ENCODE peak calls at places on chromosomes 12 and 14, in four cellular contexts. One of them, this sample, is unnamed.

GRCh38 chr12:80195143-80195726 is 95.9 kb downstream of the OTOGL start:
- DNase-seq in COR-L47: peak; percentile 66
- DNase-seq in CD8-positive, alpha-beta T cell: no peak
- DNase-seq in NCI-H2029: no peak
- DNase-seq in this sample: no peak

GRCh38 chr12:111425655-111426054 is 19.9 kb downstream of the SH2B3 start:
- DNase-seq in COR-L47: no peak
- DNase-seq in CD8-positive, alpha-beta T cell: no peak
- DNase-seq in NCI-H2029: no peak
- DNase-seq in this sample: peak; percentile 17

GRCh38 chr12:18283776-18284175 is 22.5 kb downstream of the PIK3C2G start:
- DNase-seq in COR-L47: no peak
- DNase-seq in CD8-positive, alpha-beta T cell: no peak
- DNase-seq in NCI-H2029: no peak
- DNase-seq in this sample: no peak

GRCh38 chr14:74619672-74620131 is 7.7 kb upstream of the LTBP2 start:
- DNase-seq in COR-L47: no peak
- DNase-seq in CD8-positive, alpha-beta T cell: no peak
- DNase-seq in NCI-H2029: no peak
- DNase-seq in this sample: peak; percentile 44

GRCh38 chr14:57486767-57487379 is 6.8 kb downstream of the CCDC198 start:
- DNase-seq in COR-L47: peak; percentile 25
- DNase-seq in CD8-positive, alpha-beta T cell: no peak
- DNase-seq in NCI-H2029: peak; percentile 26
- DNase-seq in this sample: no peak

GRCh38 chr14:68753696-68754095 is 39.2 kb downstream of the ZFP36L1 start:
- DNase-seq in COR-L47: no peak
- DNase-seq in CD8-positive, alpha-beta T cell: no peak
- DNase-seq in NCI-H2029: no peak
- DNase-seq in this sample: no peak

GRCh38 chr14:64465208-64465821 is at the start of gene AKAP5:
- DNase-seq in COR-L47: peak; percentile 77
- DNase-seq in CD8-positive, alpha-beta T cell: peak; percentile 76
- DNase-seq in NCI-H2029: no peak
- DNase-seq in this sample: peak; percentile 80

GRCh38 chr14:63345826-63346225 is 27.1 kb upstream of the GPHB5 start:
- DNase-seq in COR-L47: no peak
- DNase-seq in CD8-positive, alpha-beta T cell: no peak
- DNase-seq in NCI-H2029: no peak
- DNase-seq in this sample: no peak

GRCh38 chr12:93622485-93622884 is 50.0 kb downstream of the SOCS2 start:
- DNase-seq in COR-L47: no peak
- DNase-seq in CD8-positive, alpha-beta T cell: no peak
- DNase-seq in NCI-H2029: peak; percentile 7
- DNase-seq in this sample: no peak

GRCh38 chr12:114925076-114925475 is 241.1 kb upstream of the TBX3 start:
- DNase-seq in COR-L47: no peak
- DNase-seq in CD8-positive, alpha-beta T cell: no peak
- DNase-seq in NCI-H2029: no peak
- DNase-seq in this sample: no peak

GRCh38 chr12:19912996-19913395 is 455.3 kb upstream of the PDE3A start:
- DNase-seq in COR-L47: no peak
- DNase-seq in CD8-positive, alpha-beta T cell: no peak
- DNase-seq in NCI-H2029: no peak
- DNase-seq in this sample: peak; percentile 35

GRCh38 chr14:94025720-94026119 is 420 bp upstream of the OTUB2 start:
- DNase-seq in COR-L47: no peak
- DNase-seq in CD8-positive, alpha-beta T cell: no peak
- DNase-seq in NCI-H2029: no peak
- DNase-seq in this sample: no peak

GRCh38 chr12:15045451-15045850 is 72.6 kb downstream of the PDE6H start:
- DNase-seq in COR-L47: no peak
- DNase-seq in CD8-positive, alpha-beta T cell: no peak
- DNase-seq in NCI-H2029: no peak
- DNase-seq in this sample: no peak

GRCh38 chr12:57577981-57578758 is 12.8 kb upstream of the PIP4K2C start:
- DNase-seq in COR-L47: no peak
- DNase-seq in CD8-positive, alpha-beta T cell: no peak
- DNase-seq in NCI-H2029: no peak
- DNase-seq in this sample: no peak

GRCh38 chr12:105982022-105982421 is 156.7 kb downstream of the NUAK1 start:
- DNase-seq in COR-L47: no peak
- DNase-seq in CD8-positive, alpha-beta T cell: no peak
- DNase-seq in NCI-H2029: peak; percentile 58
- DNase-seq in this sample: no peak

GRCh38 chr12:56375598-56376434 is 13.2 kb upstream of the APOF start:
- DNase-seq in COR-L47: no peak
- DNase-seq in CD8-positive, alpha-beta T cell: no peak
- DNase-seq in NCI-H2029: no peak
- DNase-seq in this sample: no peak

GRCh38 chr14:96252323-96253052 is 3.5 kb upstream of the BDKRB1 start:
- DNase-seq in COR-L47: no peak
- DNase-seq in CD8-positive, alpha-beta T cell: no peak
- DNase-seq in NCI-H2029: peak; percentile 43
- DNase-seq in this sample: no peak

GRCh38 chr14:38420045-38420444 is 164.2 kb upstream of the CLEC14A start:
- DNase-seq in COR-L47: no peak
- DNase-seq in CD8-positive, alpha-beta T cell: no peak
- DNase-seq in NCI-H2029: no peak
- DNase-seq in this sample: no peak

GRCh38 chr12:13592063-13592942 is 389.1 kb downstream of the GRIN2B start:
- DNase-seq in COR-L47: no peak
- DNase-seq in CD8-positive, alpha-beta T cell: no peak
- DNase-seq in NCI-H2029: no peak
- DNase-seq in this sample: no peak

GRCh38 chr14:73997944-73998451 is 21.1 kb downstream of the ENTPD5 start:
- DNase-seq in COR-L47: peak; percentile 18
- DNase-seq in CD8-positive, alpha-beta T cell: no peak
- DNase-seq in NCI-H2029: no peak
- DNase-seq in this sample: peak; percentile 60

GRCh38 chr12:111558107-111558376 is 41.1 kb downstream of the ATXN2 start:
- DNase-seq in COR-L47: no peak
- DNase-seq in CD8-positive, alpha-beta T cell: no peak
- DNase-seq in NCI-H2029: no peak
- DNase-seq in this sample: no peak

This sample was measured in mucosa of descending colon.